ENCODE peak calls at places on chromosome 1, in eight cellular contexts. H, Y, M, J, B, V, S and G are unnamed samples.
A peak's percentile ranks its signal among the peaks of the same experiment; 100 is the strongest.

GRCh38 chr1:37250371-37250770 is 216.1 kb upstream of the GRIK3 start:
- DNase-seq in J (no peak), B (no peak), H (no peak), M (no peak), S (no peak), V (no peak), Y (no peak), G (no peak)

GRCh38 chr1:202319381-202320080 is 22.2 kb downstream of the UBE2T start:
- DNase-seq in B (no peak), M (no peak), J (no peak), H (no peak), V (no peak), Y (no peak), S (no peak), G (no peak)

GRCh38 chr1:1137256-1138045 is 21.6 kb upstream of the C1orf159 start:
- DNase-seq in Y (no peak), V (no peak), M (peak; percentile 42), J (peak; percentile 60), B (no peak), S (peak; percentile 79), H (peak; percentile 69), G (no peak)

GRCh38 chr1:158028956-158029355 is 35.5 kb downstream of the KIRREL1 start:
- DNase-seq in J (no peak), B (no peak), S (no peak), H (no peak), Y (peak; percentile 74), M (no peak), V (no peak), G (no peak)

GRCh38 chr1:111769517-111770146 is 13.9 kb downstream of the DDX20 start:
- DNase-seq in V (peak; percentile 62), S (peak; percentile 57), B (peak; percentile 27), M (no peak), J (no peak), H (peak; percentile 23), Y (peak; percentile 76), G (no peak)

GRCh38 chr1:80656628-80657019 is 1144.1 kb upstream of the ADGRL2 start:
- DNase-seq in M (no peak), S (no peak), Y (no peak), B (no peak), H (no peak), V (no peak), J (no peak), G (no peak)

GRCh38 chr1:97204468-97204867 is 482.9 kb downstream of the PTBP2 start:
- DNase-seq in M (no peak), S (no peak), H (no peak), Y (peak; percentile 20), V (no peak), B (no peak), J (no peak), G (no peak)

GRCh38 chr1:115332813-115333608 is 5.0 kb downstream of the NGF start:
- DNase-seq in S (no peak), J (no peak), V (no peak), H (no peak), Y (peak; percentile 88), M (no peak), B (no peak), G (no peak)

GRCh38 chr1:39926343-39926769 is 24.6 kb upstream of the MYCL start:
- DNase-seq in V (no peak), B (no peak), Y (no peak), H (no peak), M (no peak), S (no peak), J (no peak), G (no peak)

GRCh38 chr1:205913451-205914204 is 29.6 kb downstream of the SLC26A9 start:
- DNase-seq in H (no peak), M (no peak), V (no peak), Y (peak; percentile 45), B (no peak), S (no peak), J (no peak), G (no peak)

GRCh38 chr1:109704173-109704572 is 7.9 kb upstream of the GSTM5 start:
- DNase-seq in Y (no peak), B (no peak), J (no peak), H (no peak), V (peak; percentile 25), S (no peak), M (no peak), G (no peak)

GRCh38 chr1:28323720-28324119 is 5.1 kb upstream of the MED18 start:
- DNase-seq in H (no peak), J (no peak), M (no peak), V (no peak), B (no peak), S (no peak), Y (no peak), G (no peak)

GRCh38 chr1:208204779-208205178 is 39.4 kb downstream of the PLXNA2 start:
- DNase-seq in Y (peak; percentile 38), V (no peak), S (no peak), J (no peak), M (no peak), B (no peak), H (no peak), G (no peak)

GRCh38 chr1:98929456-98929855 is 75.2 kb downstream of the PLPPR5 start:
- DNase-seq in M (no peak), V (no peak), Y (no peak), S (no peak), H (no peak), J (no peak), B (no peak), G (no peak)

GRCh38 chr1:163442940-163443339 is 121.2 kb downstream of the NUF2 start:
- DNase-seq in J (no peak), V (no peak), S (no peak), H (no peak), Y (no peak), M (no peak), B (no peak), G (no peak)

GRCh38 chr1:161954050-161954449 is 69.6 kb downstream of the OLFML2B start:
- DNase-seq in B (no peak), Y (no peak), J (no peak), H (no peak), S (no peak), V (no peak), M (no peak), G (no peak)

GRCh38 chr1:35031103-35031452 is 667 bp downstream of the ZMYM6 start:
- DNase-seq in B (no peak), S (peak; percentile 65), J (peak; percentile 30), M (no peak), V (peak; percentile 33), Y (peak; percentile 28), H (peak; percentile 3), G (no peak)

GRCh38 chr1:234619794-234620247 is 9.8 kb upstream of the IRF2BP2 start:
- DNase-seq in V (no peak), H (no peak), J (no peak), M (no peak), S (no peak), Y (peak; percentile 21), B (no peak), G (no peak)

GRCh38 chr1:31790641-31791091 is 25.2 kb downstream of the SPOCD1 start:
- DNase-seq in B (no peak), J (no peak), H (no peak), M (no peak), Y (no peak), V (no peak), S (no peak), G (no peak)

GRCh38 chr1:79204774-79205173 is 198.2 kb upstream of the ADGRL4 start:
- DNase-seq in Y (peak; percentile 14), M (no peak), B (no peak), H (no peak), J (no peak), S (no peak), V (no peak), G (no peak)

GRCh38 chr1:37931148-37931492 is 15.7 kb downstream of the INPP5B start:
- DNase-seq in S (peak; percentile 31), V (no peak), Y (no peak), B (no peak), J (no peak), H (no peak), M (no peak), G (no peak)

GRCh38 chr1:187474266-187474665 is 645.5 kb downstream of the PLA2G4A start:
- DNase-seq in S (no peak), H (no peak), B (no peak), J (no peak), M (no peak), V (no peak), Y (no peak), G (no peak)

GRCh38 chr1:17109897-17110554 is 9.2 kb downstream of the PADI2 start:
- DNase-seq in Y (no peak), V (no peak), M (no peak), J (no peak), S (peak; percentile 5), H (no peak), B (no peak), G (no peak)